ENCODE peak calls at places on chromosomes 11 and 22, in four cellular contexts. P is left lung, E is OCI-LY7, Y is sigmoid colon. S is an unnamed sample.

GRCh38 chr22:35051034-35051535 is 14.9 kb upstream of the ISX start:
- DNase-seq in P (no peak), E (no peak), Y (no peak), S (no peak)

GRCh38 chr22:33202455-33202854 is 144.3 kb upstream of the SYN3 start:
- DNase-seq in P (no peak), E (peak; percentile 29), Y (no peak), S (no peak)

GRCh38 chr11:68354181-68354872 is 41.9 kb downstream of the LRP5 start:
- DNase-seq in P (peak; percentile 88), E (no peak), Y (peak; percentile 97), S (peak; percentile 96)

GRCh38 chr22:17230239-17230638 is 11.0 kb upstream of the ADA2 start:
- DNase-seq in P (no peak), E (no peak), Y (no peak), S (no peak)

GRCh38 chr11:85748455-85748891 is 62.5 kb downstream of the SYTL2 start:
- DNase-seq in P (no peak), E (no peak), Y (no peak), S (no peak)

GRCh38 chr22:19823191-19823590 is 31.5 kb downstream of the GNB1L start:
- DNase-seq in P (peak; percentile 26), E (no peak), Y (peak; percentile 48), S (peak; percentile 69)

GRCh38 chr22:20904008-20904979 is 12.9 kb upstream of the CRKL start:
- DNase-seq in P (no peak), E (no peak), Y (no peak), S (no peak)

GRCh38 chr22:20063271-20064139 is 16.5 kb upstream of the DGCR8 start:
- DNase-seq in P (no peak), E (no peak), Y (peak; percentile 60), S (no peak)

GRCh38 chr11:108752297-108752751 is 87.5 kb downstream of the DDX10 start:
- DNase-seq in P (no peak), E (no peak), Y (no peak), S (no peak)

GRCh38 chr22:48698618-48699017 is 1129.1 kb downstream of the BRD1 start:
- DNase-seq in P (no peak), E (no peak), Y (no peak), S (no peak)

GRCh38 chr11:44149651-44150050 is 54.2 kb downstream of the EXT2 start:
- DNase-seq in P (no peak), E (no peak), Y (no peak), S (no peak)

GRCh38 chr11:132561937-132562336 is 970.4 kb downstream of the OPCML start:
- DNase-seq in P (no peak), E (no peak), Y (no peak), S (no peak)

GRCh38 chr11:1388763-1389102 is 1.0 kb upstream of the BRSK2 start:
- DNase-seq in P (no peak), E (no peak), Y (no peak), S (no peak)

GRCh38 chr11:71244116-71244815 is 8.1 kb downstream of the SHANK2 start:
- DNase-seq in P (no peak), E (no peak), Y (peak; percentile 44), S (no peak)

GRCh38 chr11:44788536-44789227 is 61.9 kb downstream of the TSPAN18 start:
- DNase-seq in P (peak; percentile 11), E (no peak), Y (no peak), S (no peak)

GRCh38 chr22:44455151-44455962 is 42.7 kb downstream of the RTL6 start:
- DNase-seq in P (no peak), E (peak; percentile 92), Y (no peak), S (peak; percentile 54)

GRCh38 chr11:79956061-79956460 is 515.2 kb upstream of the TENM4 start:
- DNase-seq in P (no peak), E (no peak), Y (no peak), S (no peak)

GRCh38 chr11:65254724-65255123 is 7.0 kb upstream of the POLA2 start:
- DNase-seq in P (no peak), E (no peak), Y (no peak), S (no peak)

GRCh38 chr22:18032455-18033101 is 8.2 kb upstream of the MICAL3 start:
- DNase-seq in P (no peak), E (no peak), Y (no peak), S (no peak)

GRCh38 chr11:119774180-119774763 is 45.3 kb upstream of the NECTIN1 start:
- DNase-seq in P (no peak), E (peak; percentile 30), Y (no peak), S (no peak)

GRCh38 chr11:127307700-127308099 is 307.1 kb upstream of the KIRREL3 start:
- DNase-seq in P (no peak), E (no peak), Y (no peak), S (no peak)

GRCh38 chr11:44286268-44286880 is 23.6 kb downstream of the ALX4 start:
- DNase-seq in P (peak; percentile 54), E (peak; percentile 57), Y (no peak), S (no peak)

GRCh38 chr11:97871816-97872215 is 1148.9 kb upstream of the CNTN5 start:
- DNase-seq in P (no peak), E (no peak), Y (no peak), S (no peak)

GRCh38 chr11:28169816-28170215 is 61.6 kb downstream of the METTL15 start:
- DNase-seq in P (no peak), E (no peak), Y (no peak), S (no peak)

GRCh38 chr11:47052165-47052564 is 115.6 kb downstream of the CSTPP1 start:
- DNase-seq in P (no peak), E (no peak), Y (no peak), S (no peak)

GRCh38 chr11:61771995-61772455 is 19.6 kb downstream of the MYRF start:
- DNase-seq in P (no peak), E (no peak), Y (no peak), S (no peak)

GRCh38 chr11:12981879-12982531 is 27.1 kb upstream of the RASSF10 start:
- DNase-seq in P (no peak), E (no peak), Y (no peak), S (no peak)
- TF ChIP-seq CTCF in P (no peak), E (no peak), Y (no peak), S (no peak)

GRCh38 chr11:118084247-118084646 is 2.5 kb downstream of the SMIM35 start:
- DNase-seq in P (no peak), E (no peak), Y (no peak), S (no peak)

GRCh38 chr11:118084656-118085055 is 2.1 kb downstream of the SMIM35 start:
- DNase-seq in P (no peak), E (no peak), Y (no peak), S (no peak)

GRCh38 chr11:118087933-118088332 is 1.2 kb upstream of the SMIM35 start:
- DNase-seq in P (no peak), E (no peak), Y (no peak), S (no peak)

GRCh38 chr11:118088531-118088930 is 1.8 kb upstream of the SMIM35 start:
- DNase-seq in P (peak; percentile 44), E (no peak), Y (no peak), S (no peak)

DNA sequence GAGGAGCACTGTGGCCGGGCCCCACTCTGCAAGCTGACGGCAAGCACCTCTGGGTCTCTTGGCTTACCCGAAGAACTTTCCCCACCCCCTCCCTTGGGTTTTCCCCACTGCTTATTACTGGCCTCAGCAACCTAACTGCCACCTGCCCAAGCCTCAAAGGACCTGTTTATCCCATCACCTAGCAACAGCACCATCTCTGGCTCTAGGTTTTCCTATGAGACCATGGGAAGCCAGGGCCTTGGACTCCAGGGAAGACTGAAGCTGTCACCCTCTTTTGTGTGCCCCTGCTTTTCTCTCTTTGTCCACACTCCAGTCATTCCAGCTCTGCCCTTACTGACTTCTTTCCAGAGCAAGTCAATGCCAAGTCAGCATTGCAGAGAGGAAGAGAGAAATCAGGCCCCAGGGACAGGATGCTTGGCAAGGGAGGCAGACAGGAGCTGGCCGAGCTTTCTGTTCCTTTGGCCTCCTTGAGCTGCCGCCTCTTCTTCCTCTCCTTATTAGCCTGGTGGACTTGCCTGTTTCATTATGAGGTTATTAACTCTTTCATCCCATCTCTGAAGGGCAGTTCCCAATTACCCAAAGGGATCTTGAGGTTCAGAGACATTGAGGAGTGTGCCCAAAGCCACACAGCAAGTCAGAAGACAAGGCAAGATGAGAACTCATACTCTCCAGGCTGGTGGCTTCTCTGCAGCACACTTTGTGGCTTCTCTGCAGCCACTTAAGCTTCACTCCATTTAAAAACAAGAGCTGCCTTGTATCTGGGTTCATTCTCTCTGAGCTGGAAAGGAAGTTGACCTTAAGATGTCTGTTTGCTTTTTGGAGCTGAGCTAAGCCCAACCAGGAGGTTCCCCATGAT is at the start of gene SMIM35:
- DNase-seq in P (no peak), E (no peak), Y (no peak), S (no peak)
- H3K27ac ChIP-seq in P (no peak within 1 kb of the TSS), E (no peak within 1 kb of the TSS), Y (no peak within 1 kb of the TSS), S (no peak within 1 kb of the TSS)

DNA sequence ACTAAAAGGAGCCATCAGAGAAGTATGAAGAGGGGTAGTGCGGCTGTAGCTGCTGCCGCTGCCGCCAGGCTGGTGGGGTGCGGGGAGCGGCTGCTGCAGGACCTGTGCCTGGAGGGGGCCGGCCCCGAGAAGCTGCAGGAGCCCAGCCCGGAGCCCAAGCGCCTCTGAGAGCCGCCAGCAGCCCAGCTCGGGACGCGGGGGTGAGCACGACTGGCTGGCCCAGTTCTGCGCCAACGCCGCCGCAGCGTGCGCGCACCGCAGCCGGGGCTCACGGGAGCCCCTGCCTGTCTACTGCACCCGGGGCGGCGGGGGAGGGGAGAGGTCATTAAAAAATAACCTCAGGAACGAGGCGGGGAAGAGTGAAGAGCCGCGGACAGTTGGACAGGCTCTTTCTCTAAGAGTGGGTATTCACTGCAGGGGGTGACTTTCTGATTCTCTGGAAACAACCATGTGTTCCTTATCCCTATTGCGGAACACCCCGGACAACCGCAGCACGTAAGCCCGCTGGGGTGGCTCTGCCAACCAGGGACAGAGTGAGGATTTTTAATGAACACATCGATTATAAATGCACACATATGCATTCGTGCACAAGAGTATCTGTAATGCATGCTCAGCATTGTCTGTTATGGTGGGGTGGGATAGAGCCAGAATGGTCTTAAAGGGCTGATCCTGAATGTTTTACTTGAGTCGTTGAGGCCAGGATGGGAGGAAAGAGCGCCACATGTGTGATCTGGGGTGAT is 459 bp downstream of the GAS2 start:
- DNase-seq in P (peak; percentile 33), E (no peak), Y (no peak), S (no peak)
- H3K4me3 ChIP-seq in P (peak overlapping the region; percentile 14), E (no peak overlapping the region), Y (peak overlapping the region; percentile 31), S (peak overlapping the region; percentile 62)

DNA sequence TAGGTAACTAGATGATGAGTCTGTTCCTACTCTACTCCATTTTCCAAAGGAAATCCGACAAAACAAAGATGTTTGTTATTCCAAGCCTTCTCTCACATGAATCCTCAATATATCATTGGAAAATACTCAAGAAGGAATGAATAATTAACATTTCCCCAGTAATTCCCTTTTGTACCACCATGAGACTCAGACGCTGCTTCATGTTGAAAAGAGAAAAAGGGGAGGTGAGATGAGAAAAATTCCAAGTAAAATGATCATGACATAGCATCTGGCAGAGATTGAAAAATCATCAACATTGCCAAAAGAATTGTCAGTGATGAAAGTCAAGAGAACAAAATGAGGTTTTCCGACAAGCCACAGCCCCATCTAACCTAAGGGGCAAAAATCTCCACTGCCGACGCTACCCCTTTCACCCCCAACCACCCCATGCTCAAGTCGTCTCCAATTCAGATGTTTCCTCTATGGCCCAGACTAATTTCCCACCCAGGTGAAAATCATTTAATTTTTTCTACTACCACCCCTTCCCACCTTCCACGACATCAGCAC is 1.3 kb downstream of the RAB6A start:
- DNase-seq in P (no peak), E (peak; percentile 23), Y (no peak), S (no peak)
- TF ChIP-seq CTCF in P (no peak), E (peak; percentile 12), Y (peak; percentile 18), S (no peak)